ENCODE peak calls at places on chromosomes 6 and 20, in five cellular contexts. One of them, this sample, is unnamed.

GRCh38 chr20:46206025-46206424 is 87.9 kb downstream of the CD40 start:
- DNase-seq in SW480: peak
- DNase-seq in NCI-H345: no peak
- DNase-seq in testis: peak
- DNase-seq in dermis blood vessel endothelial cell: peak
- DNase-seq in this sample: peak

GRCh38 chr20:25081730-25082497 is at the start of gene VSX1:
- DNase-seq in NCI-H345: no peak
- DNase-seq in SW480: no peak
- DNase-seq in dermis blood vessel endothelial cell: no peak
- DNase-seq in testis: no peak
- DNase-seq in this sample: no peak

GRCh38 chr6:157323114-157323923 is at the start of gene TMEM242:
- DNase-seq in NCI-H345: no peak
- DNase-seq in testis: peak
- DNase-seq in SW480: peak
- DNase-seq in dermis blood vessel endothelial cell: peak
- DNase-seq in this sample: peak

GRCh38 chr6:157661652-157662051 is 161.4 kb upstream of the SNX9 start:
- DNase-seq in testis: no peak
- DNase-seq in SW480: no peak
- DNase-seq in dermis blood vessel endothelial cell: no peak
- DNase-seq in NCI-H345: no peak
- DNase-seq in this sample: no peak

GRCh38 chr6:30591008-30591407 is 19.8 kb downstream of the ABCF1 start:
- DNase-seq in NCI-H345: no peak
- DNase-seq in testis: no peak
- DNase-seq in dermis blood vessel endothelial cell: peak
- DNase-seq in SW480: no peak
- DNase-seq in this sample: no peak

GRCh38 chr6:112227411-112227810 is 27.0 kb downstream of the LAMA4 start:
- DNase-seq in SW480: no peak
- DNase-seq in dermis blood vessel endothelial cell: peak
- DNase-seq in testis: no peak
- DNase-seq in NCI-H345: no peak
- DNase-seq in this sample: peak

GRCh38 chr6:63121166-63121565 is 90.1 kb upstream of the FKBP1C start:
- DNase-seq in NCI-H345: no peak
- DNase-seq in SW480: peak
- DNase-seq in testis: no peak
- DNase-seq in dermis blood vessel endothelial cell: no peak
- DNase-seq in this sample: no peak

GRCh38 chr6:48449002-48449401 is 338.0 kb upstream of the PTCHD4 start:
- DNase-seq in SW480: no peak
- DNase-seq in NCI-H345: no peak
- DNase-seq in dermis blood vessel endothelial cell: peak
- DNase-seq in testis: no peak
- DNase-seq in this sample: peak

GRCh38 chr20:47468290-47469050 is 33.2 kb upstream of the NCOA3 start:
- DNase-seq in dermis blood vessel endothelial cell: no peak
- DNase-seq in NCI-H345: no peak
- DNase-seq in testis: no peak
- DNase-seq in SW480: no peak
- DNase-seq in this sample: no peak

GRCh38 chr6:24332306-24332705 is 25.6 kb downstream of the DCDC2 start:
- DNase-seq in testis: no peak
- DNase-seq in SW480: peak
- DNase-seq in dermis blood vessel endothelial cell: no peak
- DNase-seq in NCI-H345: no peak
- DNase-seq in this sample: no peak

GRCh38 chr6:1641391-1641790 is 31.7 kb downstream of the FOXC1 start:
- DNase-seq in NCI-H345: no peak
- DNase-seq in dermis blood vessel endothelial cell: peak
- DNase-seq in testis: no peak
- DNase-seq in SW480: peak
- DNase-seq in this sample: no peak

GRCh38 chr6:151324079-151324825 is 67.1 kb downstream of the ZBTB2 start:
- DNase-seq in dermis blood vessel endothelial cell: peak
- DNase-seq in testis: peak
- DNase-seq in SW480: peak
- DNase-seq in NCI-H345: peak
- DNase-seq in this sample: peak

GRCh38 chr6:44496705-44497369 is 109.3 kb downstream of the CDC5L start:
- DNase-seq in SW480: no peak
- DNase-seq in testis: no peak
- DNase-seq in NCI-H345: no peak
- DNase-seq in dermis blood vessel endothelial cell: no peak
- DNase-seq in this sample: no peak

GRCh38 chr20:14064921-14065320 is 69.6 kb downstream of the MACROD2 start:
- DNase-seq in NCI-H345: no peak
- DNase-seq in testis: no peak
- DNase-seq in dermis blood vessel endothelial cell: no peak
- DNase-seq in SW480: no peak
- DNase-seq in this sample: no peak

GRCh38 chr20:7882076-7882475 is 58.2 kb downstream of the HAO1 start:
- DNase-seq in SW480: no peak
- DNase-seq in NCI-H345: no peak
- DNase-seq in dermis blood vessel endothelial cell: no peak
- DNase-seq in testis: no peak
- DNase-seq in this sample: no peak